ENCODE peak calls at places on chromosomes 3 and 15, in ten cellular contexts. D is K562, V is H1, K is GM12891, N is transverse colon, Q is HCT116, W is GM12892, U is endothelial cell of umbilical vein, J is esophagus muscularis mucosa, Y is stomach. P is an unnamed sample.

GRCh38 chr15:65979837-65980236 is 110.5 kb downstream of the RAB11A start:
- DNase-seq in D (no peak), U (no peak), W (no peak), J (no peak), Q (no peak), Y (no peak), K (no peak), V (no peak), N (no peak), P (no peak)

GRCh38 chr3:150165396-150166094 is 194.8 kb upstream of the PFN2 start:
- DNase-seq in U (no peak), J (no peak), N (no peak), W (no peak), Y (no peak), Q (no peak), D (no peak), V (no peak), K (no peak), P (no peak)

GRCh38 chr15:94235681-94236080 is 4.3 kb downstream of the MCTP2 start:
- DNase-seq in J (no peak), K (no peak), Y (no peak), W (no peak), U (no peak), V (no peak), Q (no peak), N (no peak), D (no peak), P (no peak)

GRCh38 chr3:197456271-197457091 is 99.3 kb downstream of the BDH1 start:
- DNase-seq in V (peak; percentile 34), Y (peak; percentile 86), W (peak; percentile 67), Q (peak; percentile 54), N (peak; percentile 83), D (peak; percentile 54), K (peak; percentile 64), J (peak; percentile 96), U (peak; percentile 77), P (peak; percentile 78)

GRCh38 chr15:49380912-49381311 is 42.1 kb upstream of the FGF7 start:
- DNase-seq in V (no peak), Q (no peak), N (no peak), Y (no peak), W (no peak), U (no peak), J (no peak), K (no peak), D (peak; percentile 6), P (no peak)

GRCh38 chr3:40973141-40973540 is 226.2 kb upstream of the CTNNB1 start:
- DNase-seq in D (no peak), U (no peak), K (no peak), Q (no peak), N (no peak), J (no peak), V (no peak), W (no peak), Y (no peak), P (no peak)

GRCh38 chr3:48678566-48679380 is 6.9 kb downstream of the NCKIPSD start:
- DNase-seq in U (no peak), N (no peak), V (no peak), Y (no peak), Q (no peak), W (no peak), D (no peak), J (no peak), K (no peak), P (no peak)

GRCh38 chr3:29693863-29694262 is 413.0 kb downstream of the RBMS3 start:
- DNase-seq in K (no peak), N (no peak), U (peak; percentile 78), D (no peak), W (no peak), J (no peak), Y (no peak), Q (peak; percentile 7), V (peak; percentile 7), P (no peak)

GRCh38 chr3:11238880-11239279 is 33.3 kb upstream of the ATG7 start:
- DNase-seq in D (no peak), Y (no peak), Q (peak; percentile 48), U (peak; percentile 20), K (no peak), J (no peak), V (no peak), N (no peak), W (no peak), P (no peak)

GRCh38 chr3:11238057-11238456 is 34.1 kb upstream of the ATG7 start:
- DNase-seq in Y (no peak), K (no peak), J (no peak), U (peak; percentile 48), N (no peak), D (no peak), Q (peak; percentile 13), W (no peak), V (no peak), P (no peak)

GRCh38 chr3:11236588-11237461 is 35.4 kb upstream of the ATG7 start:
- DNase-seq in V (peak; percentile 39), Y (peak; percentile 80), W (peak; percentile 39), K (peak; percentile 49), U (peak; percentile 61), Q (peak; percentile 64), N (peak; percentile 84), J (no peak), D (peak; percentile 79), P (peak; percentile 46)

GRCh38 chr3:11239796-11240195 is 32.4 kb upstream of the ATG7 start:
- DNase-seq in V (no peak), W (no peak), Y (no peak), N (no peak), U (no peak), J (no peak), K (no peak), D (no peak), Q (no peak), P (no peak)

DNA sequence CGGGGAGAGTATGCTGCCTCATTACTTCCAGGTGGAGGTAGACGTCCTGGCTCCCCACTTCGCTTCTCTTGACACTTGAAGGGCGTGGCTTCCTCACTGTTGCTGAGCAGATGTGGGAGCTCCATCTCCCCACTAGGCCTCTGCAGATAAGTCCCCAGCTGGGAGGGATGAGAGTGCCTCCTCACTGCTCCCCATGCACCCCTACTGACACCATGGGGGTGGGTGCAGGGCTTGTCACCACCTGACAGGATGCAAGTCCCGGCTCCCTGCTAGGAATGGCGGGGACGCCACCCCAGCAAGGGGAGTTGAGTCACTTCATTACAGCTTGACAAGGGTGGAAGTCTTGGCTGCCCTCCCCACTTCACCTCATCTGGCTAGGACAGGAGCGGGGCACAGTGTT is 36.8 kb upstream of the ATG7 start:
- DNase-seq in W (no peak), Q (no peak), K (no peak), V (no peak), Y (no peak), U (no peak), J (no peak), N (no peak), D (peak; percentile 29), P (no peak)
- TF ChIP-seq POLR2AphosphoS5 in W (no peak), Q (no peak), K (no peak), V (no peak), Y (no peak), U (no peak), J (no peak), N (no peak), D (no peak), P (no peak)

GRCh38 chr3:16288664-16289063 is 23.7 kb downstream of the OXNAD1 start:
- DNase-seq in Y (no peak), N (no peak), D (no peak), U (no peak), K (no peak), J (no peak), V (no peak), Q (no peak), W (no peak), P (no peak)

GRCh38 chr3:16286672-16287604 is 21.9 kb downstream of the OXNAD1 start:
- DNase-seq in K (no peak), Q (no peak), Y (no peak), W (no peak), D (no peak), N (no peak), J (no peak), U (no peak), V (no peak), P (no peak)

GRCh38 chr3:16289144-16289889 is 24.3 kb downstream of the OXNAD1 start:
- DNase-seq in J (no peak), K (no peak), Q (no peak), D (no peak), N (no peak), U (no peak), W (no peak), Y (no peak), V (no peak), P (no peak)

GRCh38 chr3:16290007-16290826 is 25.2 kb downstream of the OXNAD1 start:
- DNase-seq in V (no peak), D (peak; percentile 64), N (peak; percentile 46), U (peak; percentile 70), W (no peak), Q (peak; percentile 24), J (no peak), Y (peak; percentile 33), K (no peak), P (no peak)

GRCh38 chr3:16286161-16286560 is 21.1 kb downstream of the OXNAD1 start:
- DNase-seq in N (peak; percentile 26), Y (no peak), J (no peak), K (no peak), Q (no peak), U (no peak), V (no peak), W (no peak), D (no peak), P (no peak)
- TF ChIP-seq POLR2A in N (peak; percentile 56), Y (no peak), J (no peak), K (no peak), Q (no peak), U (no peak), V (no peak), W (peak; percentile 58), D (no peak), P (no peak)

DNA sequence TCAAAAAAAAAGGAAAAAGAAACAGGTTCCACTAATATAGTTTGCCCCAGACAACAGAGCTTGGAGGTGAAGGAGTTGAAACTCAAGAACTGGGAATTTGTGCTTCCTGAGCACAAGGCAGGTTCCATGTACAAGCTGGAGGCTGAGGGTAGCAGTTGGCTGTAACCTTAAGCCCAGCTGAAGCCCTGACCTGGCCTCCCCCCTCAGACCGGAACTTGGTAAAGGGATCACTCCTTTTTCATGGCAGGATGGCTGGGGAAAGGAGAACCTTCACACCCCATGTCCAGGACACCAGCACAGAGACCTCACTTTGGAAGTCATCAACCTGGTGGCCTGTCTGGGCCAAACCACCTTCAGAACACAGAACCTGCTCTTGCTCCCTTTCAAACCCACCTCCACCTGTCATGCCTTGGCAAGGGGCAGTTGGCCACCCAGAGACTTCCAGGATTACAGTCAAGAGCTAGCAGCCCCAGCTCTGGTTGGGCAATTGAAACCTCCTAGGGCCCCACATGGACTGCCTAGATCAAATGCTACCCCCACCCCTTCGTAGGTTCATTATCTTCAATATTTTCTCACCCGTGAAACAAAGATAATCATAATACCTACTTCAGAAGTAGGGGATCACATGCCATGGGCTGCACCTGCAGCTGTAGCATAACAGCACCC is 3.5 kb downstream of the RPL29 start:
- DNase-seq in K (no peak), U (no peak), D (peak; percentile 40), N (no peak), Y (no peak), Q (no peak), J (no peak), V (no peak), W (no peak), P (no peak)
- TF ChIP-seq POLR2AphosphoS5 in K (peak; percentile 94), U (no peak), D (peak; percentile 65), N (no peak), Y (no peak), Q (peak; percentile 70), J (no peak), V (peak; percentile 74), W (peak; percentile 77), P (no peak)

GRCh38 chr3:14803981-14804834 is 14.6 kb upstream of the FGD5 start:
- DNase-seq in D (no peak), N (no peak), U (peak; percentile 90), K (no peak), Y (no peak), W (no peak), J (no peak), V (no peak), Q (no peak), P (no peak)

GRCh38 chr3:14802332-14802731 is 16.4 kb upstream of the FGD5 start:
- DNase-seq in K (no peak), Q (no peak), D (no peak), W (no peak), U (no peak), J (no peak), V (no peak), N (no peak), Y (no peak), P (no peak)

GRCh38 chr3:14804835-14805780 is 13.7 kb upstream of the FGD5 start:
- DNase-seq in Y (no peak), N (no peak), V (no peak), D (peak; percentile 14), K (no peak), U (peak; percentile 41), J (no peak), Q (no peak), W (no peak), P (no peak)

GRCh38 chr3:14801668-14802067 is 17.1 kb upstream of the FGD5 start:
- DNase-seq in Q (no peak), D (no peak), J (no peak), W (no peak), K (no peak), V (no peak), Y (no peak), U (no peak), N (no peak), P (no peak)

DNA sequence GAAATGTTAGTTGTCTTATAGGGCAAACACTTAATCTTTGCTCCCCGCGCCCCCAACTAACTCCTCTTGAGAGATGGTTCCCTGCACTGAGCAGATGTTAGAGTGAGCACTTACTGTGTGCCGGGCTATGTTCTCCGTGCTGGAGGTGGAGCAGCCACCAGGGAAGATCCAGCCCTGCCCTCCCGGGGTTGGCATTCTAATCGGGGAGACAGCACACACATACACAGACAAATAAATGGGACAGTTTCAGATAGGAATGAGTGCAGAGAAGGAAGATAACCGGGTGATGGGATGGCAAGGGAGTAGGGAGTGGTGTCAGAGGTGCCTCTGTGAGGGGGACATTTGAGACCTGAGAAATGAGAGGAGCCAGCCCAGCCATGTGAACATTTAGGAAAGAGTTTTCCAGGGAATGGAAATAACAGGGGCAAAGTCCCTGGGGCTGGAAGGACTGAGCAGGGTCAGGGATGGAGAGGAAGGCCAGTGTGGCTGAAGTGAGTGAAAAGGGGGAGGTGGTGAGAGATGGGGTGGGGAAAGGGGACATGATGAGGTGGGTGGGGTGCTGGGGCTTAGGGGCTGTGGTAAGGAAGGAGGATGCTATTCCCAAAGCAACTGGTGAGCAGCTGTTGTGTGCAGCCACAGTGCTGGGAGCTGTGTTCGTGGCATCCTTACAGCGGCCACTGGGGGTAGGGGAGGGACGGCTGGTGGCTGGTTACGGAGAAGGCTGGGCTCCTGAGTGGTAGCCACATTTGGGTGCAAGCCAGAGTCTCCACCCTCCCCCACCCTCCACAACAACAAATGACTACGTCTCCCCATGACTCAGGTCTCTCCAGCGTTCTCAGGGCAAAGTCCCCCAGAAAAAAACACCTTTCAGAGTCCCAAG is 15.4 kb upstream of the FGD5 start:
- DNase-seq in D (peak; percentile 40), N (peak; percentile 72), W (no peak), K (no peak), V (no peak), Y (peak; percentile 50), J (no peak), Q (no peak), U (peak; percentile 70), P (no peak)
- TF ChIP-seq POLR2A in D (no peak), N (no peak), W (no peak), K (no peak), V (no peak), Y (no peak), J (no peak), Q (no peak), U (no peak), P (no peak)

P was measured in breast epithelium.